ENCODE peak calls at places on chromosomes 1 and 21, in six cellular contexts. G is GM23248, M is Caco-2, Y is T47D, H is ACHN, U is Right ventricle myocardium superior. X is an unnamed sample.

GRCh38 chr1:157512036-157512969 is 40.0 kb downstream of the FCRL5 start:
- DNase-seq in M (no peak), U (no peak), Y (no peak), H (no peak), G (no peak), X (no peak)

GRCh38 chr1:145701306-145701862 is 5.8 kb downstream of the PDZK1 start:
- DNase-seq in Y (no peak), U (no peak), H (no peak), M (no peak), G (no peak), X (peak; percentile 54)

GRCh38 chr1:31576743-31577455 is 584 bp downstream of the TINAGL1 start:
- DNase-seq in H (no peak), Y (no peak), M (no peak), U (no peak), G (no peak), X (no peak)

GRCh38 chr1:162347281-162347680 is 29.4 kb downstream of the SPATA46 start:
- DNase-seq in H (no peak), Y (no peak), M (peak; percentile 62), G (no peak), U (no peak), X (no peak)

GRCh38 chr21:34910396-34910795 is 138.7 kb downstream of the RUNX1 start:
- DNase-seq in G (no peak), U (no peak), M (no peak), H (no peak), Y (no peak), X (no peak)

GRCh38 chr1:2523191-2523890 is 3.1 kb downstream of the PANK4 start:
- DNase-seq in H (no peak), U (no peak), M (no peak), G (no peak), Y (no peak), X (peak; percentile 61)

GRCh38 chr1:21663251-21663950 is 5.8 kb downstream of the RAP1GAP start:
- DNase-seq in Y (no peak), G (no peak), H (no peak), U (peak; percentile 51), M (no peak), X (no peak)

GRCh38 chr1:175530981-175531380 is 212.4 kb downstream of the TNR start:
- DNase-seq in H (no peak), M (no peak), G (no peak), Y (no peak), U (no peak), X (no peak)

GRCh38 chr1:213519098-213519497 is 468.1 kb downstream of the RPS6KC1 start:
- DNase-seq in U (no peak), Y (no peak), G (no peak), M (no peak), H (no peak), X (no peak)

GRCh38 chr1:53526451-53527101 is 67.4 kb downstream of the DMRTB1 start:
- DNase-seq in G (peak; percentile 71), M (peak; percentile 43), U (peak; percentile 74), H (no peak), Y (no peak), X (peak; percentile 91)

GRCh38 chr1:145782166-145783099 is 41.5 kb downstream of the RNF115 start:
- DNase-seq in G (peak; percentile 87), H (peak; percentile 92), U (no peak), Y (peak; percentile 46), M (peak; percentile 21), X (peak; percentile 90)

GRCh38 chr1:71399594-71399993 is 318.8 kb upstream of the ZRANB2 start:
- DNase-seq in U (no peak), M (no peak), H (no peak), G (no peak), Y (no peak), X (no peak)

GRCh38 chr1:47797555-47797954 is 199.6 kb downstream of the TRABD2B start:
- DNase-seq in M (no peak), H (no peak), U (no peak), Y (no peak), G (no peak), X (peak; percentile 19)

GRCh38 chr1:145784409-145784808 is 39.5 kb downstream of the RNF115 start:
- DNase-seq in G (no peak), U (no peak), Y (no peak), H (no peak), M (no peak), X (peak; percentile 29)

GRCh38 chr1:246518456-246519205 is 11.6 kb upstream of the SMYD3 start:
- DNase-seq in G (no peak), U (no peak), Y (no peak), H (no peak), M (no peak), X (no peak)

GRCh38 chr1:34176830-34177613 is at the start of gene C1orf94:
- DNase-seq in G (peak; percentile 28), Y (no peak), U (no peak), H (no peak), M (no peak), X (no peak)

GRCh38 chr1:58781541-58782307 is 2.1 kb downstream of the JUN start:
- DNase-seq in G (peak; percentile 77), U (peak; percentile 83), M (peak; percentile 49), H (peak; percentile 46), Y (peak; percentile 63), X (peak; percentile 74)

GRCh38 chr1:16043521-16043920 is at the start of gene CLCNKB:
- DNase-seq in U (no peak), M (no peak), G (no peak), Y (no peak), H (no peak), X (no peak)

GRCh38 chr1:2523891-2524609 is 2.3 kb downstream of the PANK4 start:
- DNase-seq in U (no peak), M (no peak), G (no peak), Y (no peak), H (no peak), X (no peak)

GRCh38 chr1:21198929-21199328 is 22.2 kb upstream of the EIF4G3 start:
- DNase-seq in H (no peak), G (no peak), U (no peak), M (no peak), Y (no peak), X (no peak)

GRCh38 chr1:112271270-112271669 is 124.7 kb upstream of the CTTNBP2NL start:
- DNase-seq in M (no peak), Y (no peak), G (no peak), U (no peak), H (no peak), X (no peak)

GRCh38 chr1:206952182-206952581 is 5.9 kb upstream of the PIGR start:
- DNase-seq in H (peak; percentile 95), U (no peak), Y (no peak), G (no peak), M (peak; percentile 19), X (no peak)

GRCh38 chr1:153881764-153882163 is 41.0 kb downstream of the GATAD2B start:
- DNase-seq in H (no peak), M (no peak), G (peak; percentile 33), Y (no peak), U (no peak), X (peak; percentile 40)

GRCh38 chr21:42145569-42146250 is 73.2 kb upstream of the ABCG1 start:
- DNase-seq in Y (peak; percentile 77), H (peak; percentile 39), M (peak; percentile 70), U (no peak), G (peak; percentile 72), X (peak; percentile 59)

GRCh38 chr1:2236695-2237677 is 8.9 kb downstream of the SKI start:
- DNase-seq in Y (no peak), G (peak; percentile 54), U (peak; percentile 42), M (no peak), H (no peak), X (no peak)

GRCh38 chr21:42460391-42461184 is 35.4 kb downstream of the RSPH1 start:
- DNase-seq in H (no peak), M (no peak), U (no peak), G (no peak), Y (no peak), X (no peak)

GRCh38 chr1:228794810-228795209 is 59.5 kb downstream of the RHOU start:
- DNase-seq in G (no peak), Y (no peak), U (no peak), H (no peak), M (no peak), X (no peak)

X was measured in EH.